ENCODE peak calls at places on chromosomes 1 and 21, in seven cellular contexts. A, U, O, R, F, B and S are unnamed samples.

GRCh38 chr1:6688757-6689156 is 12.9 kb downstream of the DNAJC11 start:
- DNase-seq in A (no peak), U (no peak), O (no peak), R (no peak), F (no peak), B (no peak), S (no peak)

GRCh38 chr1:175043824-175044223 is 20.6 kb upstream of the MRPS14 start:
- DNase-seq in A (no peak), U (no peak), O (no peak), R (no peak), F (no peak), B (no peak), S (no peak)

GRCh38 chr1:184685116-184685515 is 69.5 kb downstream of the EDEM3 start:
- DNase-seq in A (no peak), U (peak), O (no peak), R (no peak), F (no peak), B (no peak), S (no peak)

GRCh38 chr1:221503268-221503667 is 238.6 kb downstream of the DUSP10 start:
- DNase-seq in A (no peak), U (no peak), O (no peak), R (no peak), F (no peak), B (no peak), S (no peak)

GRCh38 chr21:26833011-26833410 is 12.2 kb downstream of the ADAMTS1 start:
- DNase-seq in A (no peak), U (no peak), O (no peak), R (no peak), F (no peak), B (no peak), S (no peak)

GRCh38 chr21:41653944-41654625 is 112.8 kb downstream of the RIPK4 start:
- DNase-seq in A (peak), U (no peak), O (no peak), R (no peak), F (no peak), B (no peak), S (no peak)

GRCh38 chr21:43645414-43645891 is 13.8 kb downstream of the HSF2BP start:
- DNase-seq in A (no peak), U (peak), O (no peak), R (peak), F (peak), B (peak), S (no peak)

GRCh38 chr1:88608139-88608943 is 75.7 kb upstream of the PKN2 start:
- DNase-seq in A (no peak), U (peak), O (no peak), R (no peak), F (no peak), B (no peak), S (no peak)

GRCh38 chr1:147833231-147833840 is 69.3 kb upstream of the GJA8 start:
- DNase-seq in A (no peak), U (no peak), O (no peak), R (peak), F (peak), B (no peak), S (no peak)

GRCh38 chr1:192749349-192749748 is 59.5 kb upstream of the RGS2 start:
- DNase-seq in A (no peak), U (no peak), O (no peak), R (no peak), F (no peak), B (no peak), S (no peak)

GRCh38 chr1:200037501-200037900 is 10.0 kb downstream of the NR5A2 start:
- DNase-seq in A (no peak), U (no peak), O (no peak), R (no peak), F (no peak), B (no peak), S (no peak)

GRCh38 chr1:232973652-232974611 is 23.5 kb downstream of the NTPCR start:
- DNase-seq in A (no peak), U (no peak), O (no peak), R (no peak), F (no peak), B (no peak), S (no peak)

GRCh38 chr1:245874942-245875580 is 632.0 kb downstream of the SMYD3 start:
- DNase-seq in A (peak), U (no peak), O (no peak), R (no peak), F (no peak), B (no peak), S (no peak)

GRCh38 chr1:33823830-33824229 is 40.0 kb upstream of the HMGB4 start:
- DNase-seq in A (no peak), U (no peak), O (no peak), R (no peak), F (no peak), B (no peak), S (no peak)

GRCh38 chr1:20255666-20256065 is 35.0 kb upstream of the VWA5B1 start:
- DNase-seq in A (no peak), U (no peak), O (no peak), R (no peak), F (no peak), B (no peak), S (no peak)

GRCh38 chr1:64675718-64676345 is 69.0 kb upstream of the RAVER2 start:
- DNase-seq in A (no peak), U (peak), O (no peak), R (no peak), F (no peak), B (no peak), S (no peak)

GRCh38 chr1:220990417-220991337 is 111.4 kb downstream of the HLX start:
- DNase-seq in A (no peak), U (no peak), O (no peak), R (no peak), F (peak), B (no peak), S (no peak)

GRCh38 chr1:40363721-40364120 is 9.8 kb upstream of the SMAP2 start:
- DNase-seq in A (no peak), U (peak), O (no peak), R (peak), F (no peak), B (no peak), S (peak)

GRCh38 chr1:64133036-64133435 is 70.4 kb upstream of the UBE2U start:
- DNase-seq in A (peak), U (no peak), O (no peak), R (no peak), F (no peak), B (no peak), S (no peak)

GRCh38 chr1:86708923-86709322 is 4.5 kb downstream of the SH3GLB1 start:
- DNase-seq in A (no peak), U (no peak), O (no peak), R (no peak), F (no peak), B (no peak), S (no peak)

GRCh38 chr1:53288247-53289049 is 39.4 kb downstream of the LRP8 start:
- DNase-seq in A (no peak), U (no peak), O (no peak), R (no peak), F (peak), B (no peak), S (no peak)

GRCh38 chr1:160629286-160630210 is 17.3 kb downstream of the SLAMF1 start:
- DNase-seq in A (no peak), U (no peak), O (no peak), R (no peak), F (no peak), B (no peak), S (no peak)

GRCh38 chr21:45870851-45871615 is 110.5 kb upstream of the COL6A1 start:
- DNase-seq in A (no peak), U (no peak), O (no peak), R (no peak), F (no peak), B (no peak), S (no peak)

GRCh38 chr1:54125671-54126070 is 27.1 kb downstream of the CDCP2 start:
- DNase-seq in A (no peak), U (no peak), O (no peak), R (peak), F (peak), B (no peak), S (no peak)

GRCh38 chr1:245682638-245683376 is 528.0 kb downstream of the KIF26B start:
- DNase-seq in A (peak), U (no peak), O (no peak), R (no peak), F (no peak), B (no peak), S (no peak)

GRCh38 chr1:202663141-202663540 is 47.1 kb downstream of the SYT2 start:
- DNase-seq in A (no peak), U (no peak), O (no peak), R (no peak), F (no peak), B (no peak), S (no peak)

GRCh38 chr1:202659974-202660373 is 50.3 kb downstream of the SYT2 start:
- DNase-seq in A (no peak), U (no peak), O (no peak), R (no peak), F (peak), B (no peak), S (no peak)

GRCh38 chr1:202659541-202659940 is 50.7 kb downstream of the SYT2 start:
- DNase-seq in A (no peak), U (no peak), O (no peak), R (no peak), F (no peak), B (no peak), S (no peak)

GRCh38 chr1:202662081-202662480 is 48.2 kb downstream of the SYT2 start:
- DNase-seq in A (no peak), U (no peak), O (no peak), R (no peak), F (no peak), B (no peak), S (no peak)

DNA sequence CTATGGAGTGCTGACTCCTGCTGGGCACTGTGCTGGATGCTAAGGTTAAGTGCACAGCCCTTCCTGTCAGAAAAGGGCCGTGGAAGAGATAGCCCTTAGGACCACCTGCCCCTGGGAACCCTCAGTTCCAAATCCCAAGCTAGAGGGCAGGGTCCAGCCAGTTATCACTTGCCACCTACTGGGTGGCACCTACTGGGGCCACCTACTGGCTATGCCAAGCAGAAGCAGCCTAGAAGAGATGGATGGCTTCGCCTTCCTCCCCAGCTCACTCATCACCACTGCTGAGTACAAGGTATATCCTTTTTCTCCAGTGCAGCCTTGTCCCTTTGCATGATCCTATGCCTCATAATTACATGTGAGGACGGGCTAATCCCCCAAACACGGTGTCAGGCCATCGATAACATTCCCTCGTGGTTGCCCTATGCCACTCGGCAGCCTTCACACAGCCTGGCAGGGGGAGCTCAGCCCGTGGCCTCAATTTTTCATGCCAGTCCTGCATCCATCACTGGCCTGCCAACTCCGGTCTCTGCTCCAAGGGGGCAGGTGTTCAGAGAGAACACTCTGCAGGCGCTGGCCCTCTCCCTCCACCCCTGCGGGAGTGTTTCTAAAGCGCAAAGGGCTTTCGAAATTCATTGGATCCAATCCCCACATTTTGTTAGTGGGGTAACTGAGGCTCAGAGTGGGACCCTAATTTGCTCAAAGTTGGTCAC is 49.0 kb downstream of the SYT2 start:
- DNase-seq in A (no peak), U (peak), O (no peak), R (no peak), F (no peak), B (no peak), S (no peak)
- TF ChIP-seq CTCF in A (peak), U (peak), O (peak), R (no peak), F (peak), B (no peak), S (no peak)

DNA sequence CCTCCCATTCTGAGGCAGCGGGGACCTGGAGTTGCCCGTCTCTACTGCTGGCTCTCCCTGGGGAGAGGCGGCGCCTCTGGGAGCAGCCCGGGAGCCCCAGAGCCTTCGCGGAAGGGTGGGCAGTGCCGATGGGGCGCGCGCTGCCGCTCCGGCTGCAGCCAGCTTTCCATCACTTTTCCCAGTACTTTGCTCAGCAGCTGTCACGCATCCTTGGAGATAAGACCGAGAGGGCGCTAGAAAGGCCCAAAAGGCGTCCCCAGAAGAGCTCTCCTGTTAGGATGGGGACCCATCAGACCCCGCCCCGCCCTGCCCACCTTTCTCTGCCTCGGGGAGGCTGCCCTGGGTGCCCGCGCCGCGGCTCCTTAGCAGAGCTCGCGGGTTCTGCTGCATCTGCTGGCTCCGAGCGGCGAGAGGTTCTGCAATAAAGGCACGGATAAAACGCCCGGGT is 531 bp downstream of the KCNH1 start:
- DNase-seq in A (no peak), U (no peak), O (no peak), R (peak), F (peak), B (peak), S (no peak)
- TF ChIP-seq CTCF in A (no peak), U (no peak), O (no peak), R (no peak), F (no peak), B (no peak), S (no peak)

GRCh38 chr21:36916718-36917117 is 49.8 kb downstream of the HLCS start:
- DNase-seq in A (no peak), U (no peak), O (no peak), R (no peak), F (no peak), B (no peak), S (no peak)

GRCh38 chr21:36918291-36918690 is 48.2 kb downstream of the HLCS start:
- DNase-seq in A (no peak), U (no peak), O (no peak), R (no peak), F (no peak), B (no peak), S (no peak)

GRCh38 chr21:36915014-36915700 is 51.3 kb downstream of the HLCS start:
- DNase-seq in A (no peak), U (no peak), O (no peak), R (no peak), F (no peak), B (no peak), S (no peak)

GRCh38 chr21:36915701-36916075 is 50.8 kb downstream of the HLCS start:
- DNase-seq in A (no peak), U (no peak), O (no peak), R (no peak), F (no peak), B (no peak), S (no peak)

DNA sequence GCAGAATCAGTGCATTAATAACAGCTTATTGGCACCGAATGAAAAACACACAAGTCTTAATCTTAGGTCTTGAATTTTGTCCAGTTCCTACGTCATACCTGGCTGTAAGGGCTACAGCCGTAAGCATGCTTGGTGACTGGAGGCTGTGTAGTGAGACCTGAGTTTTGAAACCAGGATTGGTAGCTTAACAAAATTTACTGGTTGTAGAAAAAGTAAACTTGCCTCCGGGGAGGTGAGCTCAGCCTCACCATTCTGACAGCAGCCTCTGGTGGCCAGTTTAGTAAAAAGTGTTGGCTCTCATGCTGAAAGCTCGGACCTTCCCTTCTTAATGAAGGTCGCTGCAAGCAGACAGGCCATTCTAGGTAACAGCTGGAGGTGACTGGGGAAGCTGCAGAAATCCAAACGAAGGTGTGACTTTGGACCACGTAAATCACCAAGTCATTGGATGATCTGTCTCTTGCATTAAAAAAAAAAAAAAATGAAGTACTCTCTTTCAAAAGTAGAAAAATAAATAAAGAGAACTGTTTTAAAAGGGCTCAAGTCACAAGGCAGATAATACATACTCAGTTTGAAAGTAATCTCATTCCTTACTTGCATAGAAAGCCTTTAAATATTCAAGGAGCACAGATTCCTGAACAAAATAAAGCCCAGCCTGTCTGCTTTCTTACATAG is 48.8 kb downstream of the HLCS start:
- DNase-seq in A (no peak), U (no peak), O (no peak), R (peak), F (peak), B (no peak), S (no peak)
- TF ChIP-seq CTCF in A (peak), U (peak), O (no peak), R (peak), F (peak), B (peak), S (no peak)

GRCh38 chr1:22286491-22286890 is 143.6 kb upstream of the WNT4 start:
- DNase-seq in A (no peak), U (no peak), O (no peak), R (no peak), F (no peak), B (no peak), S (no peak)
- TF ChIP-seq CTCF in A (no peak), U (peak), O (no peak), R (no peak), F (peak), B (no peak), S (no peak)

DNA sequence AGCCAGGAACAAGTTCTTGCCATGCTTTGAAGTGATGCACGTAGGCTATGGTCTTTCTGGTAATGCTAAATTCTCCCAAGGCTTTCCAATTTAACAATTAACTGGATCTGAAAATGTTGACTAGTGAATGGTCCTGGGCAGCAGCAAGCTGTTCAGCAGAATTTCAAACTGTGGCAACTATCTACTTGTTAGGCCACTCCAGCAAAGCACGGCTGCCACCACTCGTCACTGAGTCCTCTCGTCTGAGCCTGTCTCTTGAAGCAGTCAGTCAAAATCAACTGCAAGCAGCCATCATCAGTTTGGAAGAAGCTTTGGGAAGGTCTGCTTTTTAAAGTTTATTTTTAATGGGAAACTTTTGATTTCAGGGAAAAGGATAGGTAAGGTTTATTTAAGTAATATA is 6.1 kb downstream of the FLVCR1 start:
- DNase-seq in A (no peak), U (no peak), O (no peak), R (no peak), F (no peak), B (no peak), S (no peak)
- TF ChIP-seq CTCF in A (no peak), U (no peak), O (no peak), R (no peak), F (no peak), B (no peak), S (no peak)

GRCh38 chr1:244210884-244211558 is 159.9 kb downstream of the ZBTB18 start:
- DNase-seq in A (no peak), U (no peak), O (no peak), R (peak), F (peak), B (peak), S (no peak)
- TF ChIP-seq CTCF in A (peak), U (peak), O (no peak), R (peak), F (peak), B (peak), S (no peak)

GRCh38 chr1:24203404-24203803 is 16.3 kb upstream of the IFNLR1 start:
- DNase-seq in A (no peak), U (peak), O (no peak), R (no peak), F (no peak), B (no peak), S (no peak)
- TF ChIP-seq CTCF in A (no peak), U (no peak), O (no peak), R (no peak), F (no peak), B (no peak), S (no peak)

GRCh38 chr1:26279598-26280332 is at the start of gene SH3BGRL3:
- DNase-seq in A (peak), U (peak), O (peak), R (peak), F (peak), B (peak), S (peak)
- TF ChIP-seq CTCF in A (peak), U (peak), O (no peak), R (no peak), F (peak), B (no peak), S (no peak)

GRCh38 chr1:91844862-91845528 is 41.0 kb downstream of the TGFBR3 start:
- DNase-seq in A (peak), U (no peak), O (no peak), R (no peak), F (no peak), B (no peak), S (no peak)
- TF ChIP-seq CTCF in A (no peak), U (no peak), O (no peak), R (no peak), F (no peak), B (no peak), S (no peak)